ENCODE peak calls at places on chromosomes 12 and 14, in four cellular contexts. C is neural crest cell, A is astrocyte of the spinal cord, K is fibroblast of the aortic adventitia. O is an unnamed sample.

GRCh38 chr12:116306536-116306935 is 29.0 kb upstream of the MED13L start:
- DNase-seq in C (no peak), A (no peak), K (no peak), O (no peak)

GRCh38 chr14:101473045-101473729 is 88.1 kb upstream of the DIO3 start:
- DNase-seq in C (no peak), A (no peak), K (no peak), O (no peak)

GRCh38 chr14:69260246-69260978 is 454 bp downstream of the GALNT16 start:
- DNase-seq in C (peak; percentile 58), A (no peak), K (no peak), O (peak; percentile 25)

GRCh38 chr14:105070760-105071137 is 5.5 kb upstream of the GPR132 start:
- DNase-seq in C (no peak), A (no peak), K (no peak), O (no peak)

GRCh38 chr14:28913056-28913455 is 146.5 kb downstream of the FOXG1 start:
- DNase-seq in C (no peak), A (no peak), K (no peak), O (no peak)

GRCh38 chr14:45785240-45785639 is 532.2 kb upstream of the MIS18BP1 start:
- DNase-seq in C (no peak), A (no peak), K (no peak), O (no peak)

GRCh38 chr14:89452281-89452680 is 35.2 kb upstream of the FOXN3 start:
- DNase-seq in C (no peak), A (no peak), K (no peak), O (no peak)

GRCh38 chr12:19440916-19441315 is 1.6 kb downstream of the AEBP2 start:
- DNase-seq in C (no peak), A (peak; percentile 40), K (peak; percentile 44), O (peak; percentile 19)

GRCh38 chr12:58901664-58902063 is 18.6 kb downstream of the LRIG3 start:
- DNase-seq in C (no peak), A (no peak), K (peak; percentile 53), O (no peak)

GRCh38 chr12:42090899-42091298 is 53.8 kb downstream of the GXYLT1 start:
- DNase-seq in C (no peak), A (peak; percentile 74), K (peak; percentile 81), O (peak; percentile 90)

GRCh38 chr12:124758266-124759200 is 105.1 kb downstream of the SCARB1 start:
- DNase-seq in C (no peak), A (no peak), K (no peak), O (no peak)

GRCh38 chr14:68961781-68962584 is 17.1 kb downstream of the ACTN1 start:
- DNase-seq in C (no peak), A (peak; percentile 76), K (no peak), O (peak; percentile 86)

GRCh38 chr14:68514611-68515194 is 278.2 kb downstream of the ZFP36L1 start:
- DNase-seq in C (no peak), A (no peak), K (no peak), O (no peak)

GRCh38 chr14:90678420-90678819 is 137.8 kb downstream of the TTC7B start:
- DNase-seq in C (no peak), A (no peak), K (peak; percentile 69), O (peak; percentile 62)

GRCh38 chr12:115983226-115983798 is 294.2 kb downstream of the MED13L start:
- DNase-seq in C (no peak), A (no peak), K (no peak), O (no peak)

GRCh38 chr12:6096527-6096926 is 27.9 kb downstream of the VWF start:
- DNase-seq in C (no peak), A (no peak), K (no peak), O (no peak)

GRCh38 chr12:113211160-113211559 is 10.1 kb upstream of the TPCN1 start:
- DNase-seq in C (no peak), A (no peak), K (no peak), O (no peak)

GRCh38 chr12:102429755-102430154 is 50.6 kb downstream of the IGF1 start:
- DNase-seq in C (no peak), A (no peak), K (no peak), O (no peak)

GRCh38 chr12:27913999-27914614 is 58.4 kb downstream of the PTHLH start:
- DNase-seq in C (no peak), A (no peak), K (no peak), O (no peak)

GRCh38 chr12:117036046-117036445 is 63.2 kb downstream of the TESC start:
- DNase-seq in C (no peak), A (no peak), K (no peak), O (no peak)

GRCh38 chr14:21748869-21749303 is 75.3 kb upstream of the OR4E1 start:
- DNase-seq in C (peak; percentile 45), A (peak; percentile 45), K (peak; percentile 12), O (peak; percentile 8)

GRCh38 chr14:95834491-95834890 is 42.1 kb upstream of the TUNAR start:
- DNase-seq in C (no peak), A (no peak), K (no peak), O (no peak)

GRCh38 chr12:48361664-48362339 is 11.1 kb upstream of the ZNF641 start:
- DNase-seq in C (no peak), A (no peak), K (no peak), O (no peak)

GRCh38 chr14:67944605-67945004 is 125.0 kb downstream of the RAD51B start:
- DNase-seq in C (no peak), A (peak; percentile 27), K (peak; percentile 34), O (peak; percentile 29)

GRCh38 chr12:70213707-70214106 is 29.5 kb upstream of the CNOT2 start:
- DNase-seq in C (no peak), A (no peak), K (no peak), O (no peak)

GRCh38 chr14:66490143-66491111 is 4.3 kb downstream of the CCDC196 start:
- DNase-seq in C (no peak), A (no peak), K (no peak), O (no peak)

GRCh38 chr12:4273651-4274395 is at the start of gene CCND2:
- DNase-seq in C (peak; percentile 76), A (peak; percentile 42), K (peak; percentile 57), O (peak; percentile 68)

GRCh38 chr14:53043107-53043704 is 92.4 kb upstream of the FERMT2 start:
- DNase-seq in C (no peak), A (no peak), K (peak; percentile 86), O (peak; percentile 59)

GRCh38 chr12:27194644-27195043 is 49.4 kb upstream of the STK38L start:
- DNase-seq in C (no peak), A (no peak), K (no peak), O (no peak)

GRCh38 chr12:111445311-111446043 is 39.8 kb downstream of the SH2B3 start:
- DNase-seq in C (no peak), A (no peak), K (no peak), O (peak; percentile 21)

GRCh38 chr14:24376448-24377070 is 8.6 kb downstream of the NFATC4 start:
- DNase-seq in C (no peak), A (no peak), K (no peak), O (no peak)

GRCh38 chr14:57352771-57353170 is 37.6 kb upstream of the NAA30 start:
- DNase-seq in C (no peak), A (no peak), K (no peak), O (no peak)

GRCh38 chr12:11568155-11568761 is 81.2 kb upstream of the ETV6 start:
- DNase-seq in C (no peak), A (no peak), K (no peak), O (no peak)

GRCh38 chr12:63007726-63008125 is 72.8 kb upstream of the PPM1H start:
- DNase-seq in C (no peak), A (no peak), K (no peak), O (no peak)

GRCh38 chr14:44010071-44010470 is 497.0 kb downstream of the FSCB start:
- DNase-seq in C (no peak), A (no peak), K (no peak), O (no peak)
- TF ChIP-seq CTCF in C (no peak), A (no peak), K (no peak), O (no peak)

DNA sequence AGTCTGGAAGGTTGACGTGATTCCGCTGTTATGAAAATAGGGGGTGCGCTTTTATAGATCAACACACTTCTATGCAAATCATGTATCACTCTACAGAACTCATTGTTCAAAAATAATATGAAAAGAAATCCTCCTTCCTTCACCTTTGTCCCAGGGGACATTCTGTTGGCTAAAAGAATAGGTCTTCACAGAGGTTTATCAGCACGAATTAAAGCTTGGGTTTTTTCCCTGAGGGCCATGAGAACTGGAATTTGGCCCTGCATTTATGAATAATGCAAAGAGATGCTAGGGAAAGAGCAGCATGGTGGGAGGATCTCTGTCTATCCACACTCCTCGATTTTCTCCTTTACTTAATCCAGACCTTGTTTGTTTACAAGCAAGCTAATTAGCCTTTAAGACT is 16.2 kb upstream of the CRADD start:
- DNase-seq in C (no peak), A (no peak), K (no peak), O (no peak)
- TF ChIP-seq CTCF in C (no peak), A (no peak), K (no peak), O (no peak)

GRCh38 chr14:100306256-100306505 is at the start of gene SLC25A29:
- DNase-seq in C (no peak), A (no peak), K (no peak), O (no peak)

GRCh38 chr14:100306506-100307214 is 416 bp upstream of the SLC25A29 start:
- DNase-seq in C (peak; percentile 84), A (peak; percentile 78), K (peak; percentile 69), O (peak; percentile 77)

GRCh38 chr14:100307215-100308111 is 1.2 kb upstream of the SLC25A29 start:
- DNase-seq in C (peak; percentile 33), A (no peak), K (no peak), O (peak; percentile 9)

GRCh38 chr14:100308112-100308792 is 2.0 kb upstream of the SLC25A29 start:
- DNase-seq in C (no peak), A (no peak), K (no peak), O (no peak)

GRCh38 chr14:100309028-100309718 is 2.9 kb upstream of the SLC25A29 start:
- DNase-seq in C (no peak), A (no peak), K (no peak), O (no peak)
- TF ChIP-seq CTCF in C (no peak), A (no peak), K (no peak), O (no peak)

GRCh38 chr12:79168687-79169086 is 304.1 kb downstream of the SYT1 start:
- DNase-seq in C (no peak), A (no peak), K (no peak), O (no peak)

DNA sequence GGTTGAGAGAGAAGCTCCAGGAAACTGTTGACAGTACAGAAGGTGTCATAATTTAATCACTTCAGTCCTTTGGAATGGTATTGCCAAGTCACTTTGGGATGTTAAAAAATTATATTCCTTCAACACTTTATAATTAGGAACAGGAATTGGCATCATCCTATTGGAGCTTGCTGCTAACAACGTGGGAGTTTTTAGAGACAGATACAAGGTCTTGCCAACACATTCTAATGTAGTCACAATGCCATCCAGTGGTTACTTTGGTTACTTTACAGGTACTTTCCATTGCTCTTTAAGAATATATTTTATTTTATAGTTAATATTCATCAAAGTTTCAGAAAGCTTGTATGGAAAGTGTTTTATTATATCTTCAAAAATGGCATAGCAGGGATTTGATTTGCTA is 310.1 kb downstream of the SYT1 start:
- DNase-seq in C (no peak), A (peak; percentile 73), K (peak; percentile 88), O (peak; percentile 71)
- TF ChIP-seq CTCF in C (peak; percentile 64), A (peak; percentile 36), K (peak; percentile 52), O (peak; percentile 10)

DNA sequence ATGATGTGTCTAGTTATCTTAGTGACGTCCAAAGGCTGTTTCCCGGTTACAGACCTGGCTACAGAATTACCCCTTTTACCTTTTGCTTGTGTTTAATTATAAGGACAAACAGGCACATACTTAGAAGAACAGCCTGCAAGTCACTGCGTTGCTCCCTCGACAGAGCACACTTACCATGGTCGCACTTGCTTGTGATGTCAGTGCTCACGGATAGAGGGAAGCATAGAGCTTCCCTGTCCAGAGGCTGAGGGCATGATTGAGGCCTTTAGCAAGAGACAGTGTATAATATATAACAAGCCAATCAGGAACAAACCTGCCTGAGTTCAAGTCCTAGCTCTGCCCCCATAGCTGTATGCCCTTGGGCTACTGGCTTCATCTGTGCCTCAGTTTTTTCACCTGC is 73.2 kb upstream of the SCN8A start:
- DNase-seq in C (no peak), A (no peak), K (no peak), O (no peak)
- TF ChIP-seq CTCF in C (no peak), A (no peak), K (no peak), O (no peak)